ENCODE peak calls at places on chromosomes 12 and 14, in eight cellular contexts. J is GM12878, R is IMR-90, L is H9, Z is A549, H is fibroblast of lung, V is neural progenitor cell, I is astrocyte. B is an unnamed sample.
A peak's percentile ranks its signal among the peaks of the same experiment; 100 is the strongest.

GRCh38 chr12:86914716-86915115 is 658.5 kb upstream of the MGAT4C start:
- DNase-seq in Z (peak; percentile 4), J (no peak), I (peak; percentile 34), L (no peak), V (peak; percentile 54), R (peak; percentile 58), H (peak; percentile 81), B (peak; percentile 20)

GRCh38 chr12:40942326-40942725 is 245.8 kb upstream of the PDZRN4 start:
- DNase-seq in I (peak; percentile 62), L (no peak), J (no peak), H (no peak), R (peak; percentile 19), V (peak; percentile 4), Z (no peak), B (no peak)

GRCh38 chr12:118541071-118541470 is 164.7 kb downstream of the SUDS3 start:
- DNase-seq in V (no peak), Z (no peak), J (no peak), L (no peak), I (no peak), R (no peak), H (no peak), B (no peak)

GRCh38 chr12:47107446-47107845 is 27.7 kb upstream of the AMIGO2 start:
- DNase-seq in Z (no peak), I (no peak), H (no peak), L (no peak), V (no peak), R (no peak), J (no peak), B (no peak)

GRCh38 chr14:73713804-73714655 is at the start of gene PNMA1:
- DNase-seq in L (peak; percentile 91), R (peak; percentile 72), H (peak; percentile 76), I (peak; percentile 55), V (peak; percentile 97), J (no peak), Z (peak; percentile 95), B (peak; percentile 50)

GRCh38 chr14:98957211-98958047 is 314.6 kb downstream of the BCL11B start:
- DNase-seq in V (no peak), I (peak; percentile 94), R (no peak), H (peak; percentile 95), J (no peak), Z (peak; percentile 26), L (peak; percentile 12), B (no peak)

GRCh38 chr14:56224179-56224578 is 106.0 kb downstream of the PELI2 start:
- DNase-seq in H (peak; percentile 12), V (no peak), R (no peak), L (no peak), J (no peak), I (no peak), Z (no peak), B (no peak)

GRCh38 chr12:77540097-77540496 is 290.6 kb upstream of the NAV3 start:
- DNase-seq in J (no peak), H (no peak), Z (no peak), I (no peak), L (no peak), V (no peak), R (no peak), B (no peak)

GRCh38 chr12:46413368-46413767 is 40.8 kb upstream of the SLC38A2 start:
- DNase-seq in H (no peak), J (no peak), V (no peak), Z (no peak), L (no peak), I (no peak), R (no peak), B (no peak)

GRCh38 chr12:64080319-64081008 is 141.6 kb downstream of the KICS2 start:
- DNase-seq in H (no peak), L (no peak), V (no peak), Z (no peak), R (peak; percentile 74), J (no peak), I (no peak), B (peak; percentile 93)

GRCh38 chr14:21894003-21894897 is 220.6 kb upstream of the OR4E1 start:
- DNase-seq in R (no peak), I (no peak), H (no peak), V (peak; percentile 52), Z (no peak), J (no peak), L (peak; percentile 59), B (no peak)

GRCh38 chr14:53792909-53793308 is 163.7 kb downstream of the BMP4 start:
- DNase-seq in H (no peak), J (no peak), Z (no peak), I (no peak), R (no peak), L (no peak), V (peak; percentile 8), B (no peak)

GRCh38 chr12:104486943-104487819 is 30.4 kb downstream of the CHST11 start:
- DNase-seq in J (no peak), H (no peak), Z (no peak), R (no peak), I (no peak), V (no peak), L (no peak), B (no peak)

GRCh38 chr12:95418142-95418541 is 55.8 kb upstream of the METAP2 start:
- DNase-seq in R (no peak), I (no peak), L (no peak), V (no peak), H (no peak), Z (no peak), J (no peak), B (no peak)

DNA sequence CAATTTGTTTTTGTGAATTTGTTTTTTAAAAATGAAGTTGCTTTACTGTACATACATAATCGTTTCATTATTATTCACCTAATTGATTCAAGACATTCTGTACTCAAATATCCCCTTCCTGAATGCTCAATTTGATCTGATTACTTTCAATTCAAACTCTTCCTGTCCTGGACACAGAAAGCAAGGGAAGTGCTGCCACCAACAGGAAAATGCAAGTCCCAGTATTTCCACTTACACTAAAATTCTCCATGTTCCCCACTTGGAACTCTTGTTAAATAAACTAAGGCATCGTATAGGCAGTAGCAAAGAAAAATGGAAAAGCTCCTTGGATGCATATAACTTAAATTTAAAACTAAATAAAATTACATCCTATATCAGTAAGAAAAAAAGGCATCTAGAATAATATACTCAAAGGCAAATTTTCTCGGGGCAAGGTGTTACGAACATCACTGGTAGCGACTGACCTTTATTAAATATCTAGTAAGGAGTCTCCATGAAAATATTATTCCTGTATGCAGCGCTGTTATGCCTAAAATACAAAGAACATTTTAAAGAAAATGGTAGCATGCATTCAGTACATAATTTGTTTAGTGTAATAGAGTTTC is 72.0 kb upstream of the DBX2 start:
- DNase-seq in I (peak; percentile 12), L (no peak), H (peak; percentile 41), V (peak; percentile 52), R (peak; percentile 21), J (no peak), Z (no peak), B (no peak)
- TF ChIP-seq CTCF in I (peak; percentile 22), L (peak; percentile 77), H (peak; percentile 56), V (peak; percentile 82), R (peak; percentile 34), J (peak; percentile 31), Z (peak; percentile 56), B (peak; percentile 50)

DNA sequence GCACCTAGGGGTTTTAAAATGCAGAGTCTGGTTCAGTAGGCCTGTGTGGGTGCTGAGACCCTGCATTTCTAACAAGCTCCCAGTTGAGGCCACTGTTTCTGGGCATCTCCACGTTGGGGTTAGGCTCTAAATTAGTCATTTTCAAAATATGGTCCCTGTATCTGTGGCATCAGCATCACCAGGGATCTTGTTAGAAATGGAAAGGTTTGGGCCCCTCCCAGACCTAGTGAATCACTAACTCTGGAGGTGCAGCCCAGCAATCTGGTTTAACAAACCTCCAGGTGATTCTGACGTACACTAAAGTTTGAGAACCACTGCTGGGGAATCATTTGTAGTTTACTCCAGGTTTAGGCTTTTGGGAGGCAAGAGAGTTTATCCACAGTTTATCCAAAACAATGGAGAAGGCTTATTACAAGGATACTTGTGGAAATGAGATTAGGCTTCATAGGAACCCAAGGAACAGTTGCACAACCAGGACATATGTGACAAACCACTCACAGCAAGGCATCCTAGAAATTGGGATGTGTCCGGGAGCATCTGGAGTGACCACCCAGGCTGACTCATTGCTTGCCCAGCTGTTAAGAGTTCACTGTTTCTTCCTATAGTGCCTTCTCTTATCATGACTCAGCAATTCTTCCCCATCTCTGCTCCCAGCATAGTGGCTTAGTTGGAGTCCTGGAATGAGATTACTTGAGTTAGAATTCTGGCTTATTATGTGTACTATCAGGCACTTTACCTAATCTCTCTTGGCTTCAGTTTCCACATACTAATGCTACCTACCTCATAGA is 71.6 kb upstream of the STXBP6 start:
- DNase-seq in L (no peak), V (no peak), I (peak; percentile 91), Z (no peak), H (peak; percentile 92), J (no peak), R (peak; percentile 92), B (peak; percentile 47)
- H3K4me2 ChIP-seq in L (no peak overlapping the region), V (no peak overlapping the region), I (peak overlapping the region; percentile 31), Z (peak overlapping the region; percentile 21), H (peak overlapping the region; percentile 76), J (no peak overlapping the region), R (no peak overlapping the region), B (no peak overlapping the region)

GRCh38 chr14:106044949-106045596 is 518.7 kb downstream of the TMEM121 start:
- DNase-seq in J (no peak), R (no peak), Z (peak; percentile 19), I (no peak), L (no peak), V (no peak), H (no peak), B (no peak)

GRCh38 chr14:106037380-106037779 is 511.0 kb downstream of the TMEM121 start:
- DNase-seq in J (no peak), H (no peak), V (no peak), I (no peak), Z (no peak), L (no peak), R (no peak), B (no peak)

GRCh38 chr14:106044515-106044914 is 518.1 kb downstream of the TMEM121 start:
- DNase-seq in V (no peak), R (no peak), L (no peak), J (no peak), I (no peak), H (no peak), Z (no peak), B (no peak)

GRCh38 chr14:106039400-106039799 is 513.0 kb downstream of the TMEM121 start:
- DNase-seq in L (no peak), V (no peak), Z (no peak), I (no peak), R (no peak), H (no peak), J (no peak), B (no peak)
- TF ChIP-seq CTCF in L (no peak), V (no peak), Z (peak; percentile 38), I (no peak), R (no peak), H (no peak), J (no peak), B (no peak)

DNA sequence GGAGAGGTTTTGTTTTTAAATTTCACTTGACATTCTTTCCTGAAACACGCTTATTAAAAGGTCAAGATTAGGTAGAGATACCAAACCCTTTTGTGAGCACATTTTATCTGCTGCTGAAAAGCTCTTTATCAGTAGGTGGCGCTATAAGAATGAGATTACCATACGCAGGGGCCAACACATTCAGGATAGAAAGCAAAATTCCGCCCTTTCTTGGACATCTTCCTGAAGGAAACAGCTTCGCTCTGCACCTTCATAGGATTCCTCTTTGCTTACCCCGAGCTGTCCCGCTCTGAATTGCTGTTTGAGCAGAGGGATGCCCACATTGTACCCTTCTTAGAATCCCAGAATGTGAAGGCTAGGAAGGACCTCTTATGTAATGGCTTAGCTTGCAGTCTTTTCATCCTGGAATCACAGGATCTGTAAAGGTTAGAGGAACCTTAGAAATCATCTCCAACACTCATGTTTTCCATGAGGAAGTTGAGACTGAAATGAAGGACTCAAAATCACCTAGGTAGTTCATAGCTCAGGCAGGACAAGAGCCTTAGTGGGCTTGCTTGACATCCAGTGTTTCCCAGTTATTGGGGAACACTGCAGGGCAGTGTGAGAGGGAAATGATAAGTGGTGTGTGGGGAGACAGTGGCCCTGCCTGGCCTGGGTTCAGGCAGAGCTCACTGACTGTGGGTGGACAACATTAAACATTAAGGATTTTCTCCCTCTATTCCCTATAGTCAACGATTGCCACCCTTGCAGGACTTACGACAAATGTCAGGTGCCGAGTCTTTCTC is 38.7 kb upstream of the CRY1 start:
- DNase-seq in V (peak; percentile 85), Z (peak; percentile 76), R (peak; percentile 68), L (peak; percentile 41), H (peak; percentile 70), I (peak; percentile 29), J (no peak), B (peak; percentile 57)
- H3K4me2 ChIP-seq in V (no peak overlapping the region), Z (peak overlapping the region; percentile 58), R (peak overlapping the region; percentile 60), L (no peak overlapping the region), H (peak overlapping the region; percentile 67), I (peak overlapping the region; percentile 51), J (no peak overlapping the region), B (peak overlapping the region; percentile 37)

B was measured in PC-9.